ENCODE peak calls at places on chromosomes 6 and 20, in nine cellular contexts. W is foreskin fibroblast; Y is B cell; O is sigmoid colon; H is NCI-H2029 treated with DMSO at 0.1 percent for 48 hours; X is stimulated activated CD4-positive, alpha-beta T cell treated with anti-CD3 and anti-CD28 coated beads, Interleukin-2, amount 100 ng/mL, for 48 hours; Z is glutamatergic neuron; F is HEK293T; U is spleen. C is an unnamed sample.

GRCh38 chr20:49656304-49656703 is 57.4 kb downstream of the B4GALT5 start:
- DNase-seq in W (no peak), Y (no peak), O (no peak), H (peak), X (no peak), Z (no peak), F (no peak), U (no peak), C (peak)

GRCh38 chr6:72623808-72624207 is 1.9 kb downstream of the KCNQ5 start:
- DNase-seq in W (no peak), Y (no peak), O (no peak), H (no peak), X (no peak), Z (no peak), F (no peak), U (no peak), C (no peak)

GRCh38 chr6:2793491-2794151 is 28.4 kb downstream of the WRNIP1 start:
- DNase-seq in W (no peak), Y (no peak), O (peak), H (no peak), X (no peak), Z (no peak), F (no peak), U (no peak), C (no peak)

GRCh38 chr6:51077967-51078518 is 259.4 kb downstream of the TFAP2B start:
- DNase-seq in W (no peak), Y (no peak), O (no peak), H (no peak), X (no peak), Z (no peak), F (no peak), U (no peak), C (no peak)

GRCh38 chr6:106801256-106801655 is 171.9 kb downstream of the QRSL1 start:
- DNase-seq in W (no peak), Y (no peak), O (no peak), H (no peak), X (no peak), Z (no peak), F (no peak), U (no peak), C (no peak)

GRCh38 chr6:25340854-25341552 is 61.8 kb downstream of the CARMIL1 start:
- DNase-seq in W (no peak), Y (no peak), O (no peak), H (no peak), X (no peak), Z (no peak), F (no peak), U (no peak), C (no peak)

GRCh38 chr6:169990095-169991030 is 238.9 kb downstream of the ERMARD start:
- DNase-seq in W (no peak), Y (peak), O (peak), H (no peak), X (peak), Z (peak), F (no peak), U (peak), C (no peak)

GRCh38 chr20:63342561-63343459 is 18.3 kb downstream of the CHRNA4 start:
- DNase-seq in W (no peak), Y (no peak), O (no peak), H (no peak), X (no peak), Z (no peak), F (no peak), U (peak), C (no peak)

GRCh38 chr20:59810376-59811187 is 122.9 kb downstream of the SYCP2 start:
- DNase-seq in W (no peak), Y (no peak), O (no peak), H (no peak), X (no peak), Z (no peak), F (no peak), U (peak), C (no peak)

GRCh38 chr6:111890981-111891380 is 17.7 kb upstream of the FYN start:
- DNase-seq in W (no peak), Y (no peak), O (no peak), H (no peak), X (no peak), Z (no peak), F (no peak), U (no peak), C (no peak)

GRCh38 chr6:47413752-47414516 is 63.7 kb upstream of the CD2AP start:
- DNase-seq in W (peak), Y (peak), O (no peak), H (peak), X (no peak), Z (no peak), F (peak), U (no peak), C (peak)

GRCh38 chr6:2957696-2958330 is 13.6 kb downstream of the SERPINB6 start:
- DNase-seq in W (no peak), Y (no peak), O (no peak), H (no peak), X (no peak), Z (no peak), F (no peak), U (no peak), C (no peak)

GRCh38 chr6:46263709-46264091 is 92.9 kb upstream of the ENPP5 start:
- DNase-seq in W (peak), Y (no peak), O (no peak), H (no peak), X (no peak), Z (no peak), F (no peak), U (no peak), C (no peak)

GRCh38 chr6:144417686-144418085 is 132.6 kb downstream of the UTRN start:
- DNase-seq in W (peak), Y (no peak), O (no peak), H (no peak), X (no peak), Z (no peak), F (no peak), U (no peak), C (peak)

GRCh38 chr6:109183109-109183508 is 87.8 kb downstream of the CEP57L1 start:
- DNase-seq in W (no peak), Y (no peak), O (no peak), H (no peak), X (no peak), Z (no peak), F (no peak), U (no peak), C (no peak)

GRCh38 chr6:150898390-150899170 is 33.1 kb downstream of the MTHFD1L start:
- DNase-seq in W (no peak), Y (no peak), O (peak), H (no peak), X (no peak), Z (no peak), F (no peak), U (no peak), C (no peak)

GRCh38 chr20:59643616-59644061 is 39.3 kb downstream of the PHACTR3 start:
- DNase-seq in W (no peak), Y (no peak), O (peak), H (no peak), X (no peak), Z (no peak), F (no peak), U (peak), C (no peak)

GRCh38 chr6:166204852-166205650 is 37.4 kb upstream of the TBXT start:
- DNase-seq in W (no peak), Y (no peak), O (no peak), H (no peak), X (no peak), Z (no peak), F (peak), U (no peak), C (peak)

GRCh38 chr6:170224694-170225660 is 65.9 kb downstream of the DLL1 start:
- DNase-seq in W (peak), Y (peak), O (peak), H (no peak), X (no peak), Z (peak), F (no peak), U (peak), C (no peak)

GRCh38 chr6:133609404-133610270 is 279.3 kb upstream of the TCF21 start:
- DNase-seq in W (peak), Y (no peak), O (no peak), H (no peak), X (no peak), Z (no peak), F (no peak), U (no peak), C (no peak)

GRCh38 chr20:38673731-38674177 is 50.5 kb upstream of the SLC32A1 start:
- DNase-seq in W (no peak), Y (no peak), O (no peak), H (no peak), X (no peak), Z (peak), F (peak), U (no peak), C (no peak)

GRCh38 chr6:7770111-7770510 is 44.2 kb downstream of the BMP6 start:
- DNase-seq in W (no peak), Y (no peak), O (no peak), H (no peak), X (no peak), Z (no peak), F (no peak), U (no peak), C (no peak)

C was measured in LNCaP clone FGC.